ENCODE peak calls at places on chromosomes 7 and 10, in five cellular contexts. G is foreskin fibroblast, V is AG09319, X is tibial nerve, F is body of pancreas. W is an unnamed sample.

GRCh38 chr10:132698211-132698751 is 87.7 kb downstream of the NKX6-2 start:
- DNase-seq in V (no peak), F (no peak), X (no peak), G (no peak), W (no peak)

GRCh38 chr7:143492043-143492471 is 14.4 kb downstream of the TAS2R41 start:
- DNase-seq in V (peak; percentile 60), X (no peak), F (no peak), G (peak; percentile 77), W (no peak)

GRCh38 chr7:867001-867405 is 9.4 kb upstream of the GET4 start:
- DNase-seq in F (peak; percentile 52), G (peak; percentile 92), X (peak; percentile 48), V (peak; percentile 49), W (peak; percentile 71)

GRCh38 chr7:39951156-39951942 is 1.3 kb downstream of the CDK13 start:
- DNase-seq in V (no peak), G (peak; percentile 40), F (peak; percentile 76), X (peak; percentile 11), W (no peak)

GRCh38 chr10:68238371-68238770 is 6.5 kb upstream of the ATOH7 start:
- DNase-seq in V (no peak), G (no peak), X (no peak), F (no peak), W (no peak)

GRCh38 chr7:144516729-144517128 is 113.2 kb upstream of the NOBOX start:
- DNase-seq in X (no peak), V (no peak), G (no peak), F (no peak), W (no peak)

GRCh38 chr7:88115258-88116195 is 104.3 kb downstream of the SRI start:
- DNase-seq in V (no peak), G (no peak), X (no peak), F (no peak), W (no peak)

GRCh38 chr7:68063171-68063570 is 1066.5 kb downstream of the TYW1 start:
- DNase-seq in V (no peak), G (no peak), X (no peak), F (no peak), W (no peak)

GRCh38 chr10:42926831-42927230 is 144.2 kb downstream of the BMS1 start:
- DNase-seq in X (no peak), V (no peak), G (no peak), F (no peak), W (peak; percentile 6)

GRCh38 chr7:104074529-104074928 is 85.1 kb upstream of the RELN start:
- DNase-seq in F (no peak), X (no peak), V (no peak), G (no peak), W (no peak)

DNA sequence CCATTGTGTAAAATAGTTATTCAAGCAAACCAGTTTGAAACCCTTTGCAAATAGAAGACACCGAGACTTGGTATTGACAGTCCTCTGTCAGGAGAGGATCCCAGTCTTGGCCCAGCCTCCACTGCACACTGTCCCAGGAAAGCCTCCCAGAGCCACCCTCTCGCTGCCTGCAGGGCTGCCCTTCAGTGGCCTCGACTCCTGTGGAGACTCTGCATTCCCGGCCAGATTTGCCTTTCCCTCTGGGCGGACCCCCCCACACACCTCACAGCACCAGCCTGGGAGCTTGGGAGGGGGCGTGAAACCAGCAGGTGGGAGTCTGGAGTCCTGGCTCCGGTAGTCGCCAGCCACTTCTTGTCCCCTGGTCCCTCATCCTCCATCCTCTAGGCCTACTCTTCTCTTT is 48.7 kb downstream of the GRK5 start:
- DNase-seq in F (no peak), G (no peak), V (no peak), X (no peak), W (no peak)
- TF ChIP-seq CTCF in F (no peak), G (no peak), V (no peak), X (no peak), W (no peak)

DNA sequence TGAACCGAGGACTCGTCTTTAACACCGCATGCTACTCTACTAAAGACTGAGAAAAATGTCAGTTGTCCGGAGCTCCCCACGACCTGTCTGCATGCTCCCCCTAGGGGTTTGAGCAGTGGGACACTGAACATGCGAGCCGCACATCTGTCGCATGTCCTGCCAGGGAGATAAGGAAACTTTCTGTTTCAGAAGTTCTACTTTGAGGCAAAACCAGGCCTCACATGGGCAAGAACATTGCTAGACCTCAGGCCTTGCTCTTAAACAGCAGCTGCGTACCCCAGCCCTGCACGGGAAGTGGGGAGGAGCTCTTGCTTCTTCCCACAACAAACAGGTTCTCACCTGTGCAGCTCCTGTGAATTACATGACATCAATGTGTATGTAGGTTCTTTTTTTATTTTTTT is 30.3 kb upstream of the HERPUD2 start:
- DNase-seq in G (no peak), F (no peak), X (no peak), V (no peak), W (no peak)
- TF ChIP-seq CTCF in G (no peak), F (no peak), X (no peak), V (no peak), W (no peak)

DNA sequence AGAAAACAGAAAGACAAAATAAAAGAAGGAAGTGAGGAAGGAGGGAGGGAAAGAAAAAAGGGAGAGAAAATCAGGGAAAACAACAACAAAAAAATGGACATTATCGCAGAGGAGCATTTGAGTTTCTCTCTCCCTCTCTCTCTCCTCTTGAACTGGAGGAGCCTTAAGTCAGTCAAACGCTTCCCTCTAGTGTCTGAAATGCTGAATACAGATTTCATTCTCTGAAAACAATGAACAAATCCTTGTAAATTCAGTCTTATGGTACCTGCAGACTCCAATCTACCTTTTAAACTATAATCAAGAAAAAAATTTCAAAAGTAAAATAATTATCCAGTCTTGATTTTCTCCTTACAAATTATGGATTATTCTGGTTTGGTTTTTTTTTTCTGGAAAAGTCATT is 89.2 kb upstream of the PFKP start:
- DNase-seq in X (no peak), V (peak; percentile 5), G (peak; percentile 8), F (no peak), W (peak; percentile 43)
- TF ChIP-seq CTCF in X (peak; percentile 28), V (peak; percentile 60), G (peak; percentile 55), F (peak; percentile 70), W (peak; percentile 69)

GRCh38 chr10:20369863-20370736 is 527.0 kb downstream of the NEBL start:
- DNase-seq in X (no peak), V (no peak), G (no peak), F (no peak), W (no peak)
- TF ChIP-seq CTCF in X (no peak), V (no peak), G (no peak), F (no peak), W (no peak)

DNA sequence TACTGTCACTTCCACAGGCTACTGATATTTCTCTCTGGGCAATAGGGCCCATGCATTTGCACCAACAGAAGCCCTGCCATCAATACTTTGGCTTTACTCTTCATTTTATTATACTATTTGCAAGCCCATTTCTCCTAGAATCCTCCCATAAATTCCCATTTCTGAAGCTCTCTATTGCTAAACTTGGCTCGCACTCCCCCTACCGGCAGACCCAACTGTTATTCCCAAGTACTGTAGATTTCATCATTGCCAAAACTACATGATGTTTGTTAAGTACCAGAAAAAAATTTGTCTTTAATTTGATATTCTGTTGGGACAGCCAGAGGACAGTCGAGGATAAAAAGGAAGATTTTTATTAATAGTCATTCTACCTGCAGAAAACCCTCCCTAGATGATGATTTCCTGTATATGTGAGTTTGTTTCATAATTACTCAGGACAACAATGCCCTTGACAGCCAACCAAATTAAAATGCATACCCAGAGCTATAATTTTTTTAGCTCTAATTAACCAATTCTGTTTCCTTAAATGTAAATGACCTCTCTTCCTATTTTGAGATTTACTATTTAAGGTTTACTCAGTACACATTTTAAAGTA is 298.6 kb downstream of the REEP3 start:
- DNase-seq in V (peak; percentile 35), F (peak; percentile 68), G (peak; percentile 55), X (peak; percentile 84), W (peak; percentile 23)
- TF ChIP-seq CTCF in V (peak; percentile 86), F (peak; percentile 67), G (peak; percentile 87), X (peak; percentile 59), W (peak; percentile 93)

DNA sequence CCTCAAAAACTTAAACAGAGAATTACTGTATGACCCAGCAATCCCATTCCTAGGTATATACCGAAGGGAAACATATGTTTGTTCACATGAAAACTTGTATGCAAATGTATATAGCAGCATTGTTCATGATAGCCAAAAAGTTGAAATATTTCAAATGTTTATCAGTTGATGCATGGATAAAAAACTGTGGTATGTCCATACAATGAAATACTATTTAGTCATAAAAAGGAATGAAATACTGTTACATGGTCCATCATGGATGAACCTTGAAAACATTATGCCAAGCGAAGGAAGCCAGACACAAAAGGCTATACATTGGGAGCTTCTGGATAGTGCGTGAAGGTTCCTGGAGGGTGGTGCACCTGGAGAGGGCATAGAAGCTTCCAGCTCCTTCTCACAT is 11.0 kb upstream of the TRA2A start:
- DNase-seq in X (no peak), V (no peak), G (no peak), F (no peak), W (no peak)
- TF ChIP-seq CTCF in X (no peak), V (no peak), G (no peak), F (no peak), W (no peak)

DNA sequence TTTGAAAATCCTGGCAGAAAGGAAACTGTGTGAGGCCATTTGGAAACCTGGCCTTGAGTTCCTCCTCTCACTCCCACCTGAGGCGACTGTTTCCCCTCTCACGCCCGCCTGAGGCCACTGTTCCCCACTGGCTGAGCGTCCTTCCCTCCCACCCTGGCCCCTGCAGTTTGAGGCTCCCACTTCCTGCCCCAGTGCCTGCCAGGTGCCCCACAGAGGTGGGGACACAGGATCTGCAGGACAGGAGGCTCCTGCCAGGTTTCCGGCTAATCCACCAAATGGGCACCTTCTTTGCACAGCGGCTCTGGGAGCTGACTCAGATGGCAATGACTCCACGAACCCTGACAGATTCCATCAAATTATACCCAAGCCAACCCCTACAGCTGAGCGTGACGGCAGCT is 24.3 kb upstream of the LARP4B start:
- DNase-seq in V (no peak), G (no peak), F (no peak), X (no peak), W (no peak)
- TF ChIP-seq CTCF in V (no peak), G (no peak), F (no peak), X (no peak), W (peak; percentile 31)

W was measured in retinal pigment epithelial cell.